ENCODE peak calls at places on chromosomes 13 and 19, in five cellular contexts. E, F, Q, P and G are unnamed samples.

GRCh38 chr13:75803175-75803611 is 167.1 kb downstream of the LMO7 start:
- DNase-seq in F (no peak), E (no peak), P (no peak), Q (no peak), G (no peak)

GRCh38 chr19:39282021-39282420 is 13.8 kb downstream of the IFNL2 start:
- DNase-seq in E (no peak), P (no peak), Q (no peak), F (no peak), G (no peak)

GRCh38 chr13:42487221-42487620 is 86.7 kb upstream of the TNFSF11 start:
- DNase-seq in E (peak; percentile 35), Q (no peak), P (no peak), F (no peak), G (peak; percentile 76)

GRCh38 chr19:2117215-2117960 is 20.7 kb downstream of the IZUMO4 start:
- DNase-seq in F (no peak), Q (no peak), E (no peak), P (no peak), G (no peak)

GRCh38 chr19:55258476-55258827 is 365 bp downstream of the PPP6R1 start:
- DNase-seq in F (no peak), Q (peak; percentile 52), E (peak; percentile 14), P (peak; percentile 65), G (no peak)

GRCh38 chr13:106083620-106084350 is 451.7 kb downstream of the EFNB2 start:
- DNase-seq in Q (peak; percentile 58), P (peak; percentile 49), E (peak; percentile 31), F (peak; percentile 71), G (peak; percentile 72)

GRCh38 chr19:8494158-8494557 is 8.3 kb downstream of the PRAM1 start:
- DNase-seq in P (no peak), F (no peak), E (no peak), Q (no peak), G (no peak)

GRCh38 chr19:29596080-29596479 is 10.0 kb upstream of the POP4 start:
- DNase-seq in P (no peak), Q (no peak), F (no peak), E (no peak), G (peak; percentile 6)

GRCh38 chr19:15371119-15371518 is 8.5 kb downstream of the AKAP8 start:
- DNase-seq in F (no peak), E (no peak), Q (no peak), P (no peak), G (no peak)

GRCh38 chr13:75073791-75074190 is 408.2 kb downstream of the TBC1D4 start:
- DNase-seq in P (no peak), F (no peak), E (no peak), Q (no peak), G (no peak)

GRCh38 chr19:45079063-45079910 is at the start of gene GEMIN7:
- DNase-seq in P (peak; percentile 89), F (peak; percentile 69), E (peak; percentile 51), Q (peak; percentile 92), G (peak; percentile 68)

GRCh38 chr13:29922896-29923295 is 72.5 kb upstream of the UBL3 start:
- DNase-seq in Q (peak; percentile 84), P (no peak), E (peak; percentile 81), F (peak; percentile 60), G (peak; percentile 72)

GRCh38 chr19:7783991-7784421 is 21.0 kb downstream of the CLEC4M start:
- DNase-seq in Q (peak; percentile 67), P (peak; percentile 58), E (no peak), F (peak; percentile 95), G (peak; percentile 97)

GRCh38 chr19:55418185-55418584 is 10.6 kb upstream of the UBE2S start:
- DNase-seq in Q (peak; percentile 95), F (peak; percentile 69), P (peak; percentile 84), E (peak; percentile 78), G (peak; percentile 93)

GRCh38 chr13:80988752-80989151 is 647.8 kb upstream of the SPRY2 start:
- DNase-seq in E (no peak), F (no peak), P (no peak), Q (no peak), G (no peak)

GRCh38 chr19:19209372-19209771 is 2.4 kb upstream of the NCAN start:
- DNase-seq in F (no peak), E (no peak), P (no peak), Q (no peak), G (no peak)

GRCh38 chr13:31880849-31881494 is 141.6 kb downstream of the RXFP2 start:
- DNase-seq in Q (peak; percentile 47), P (no peak), E (no peak), F (no peak), G (no peak)

GRCh38 chr13:40366119-40366518 is 300.3 kb downstream of the FOXO1 start:
- DNase-seq in P (no peak), F (no peak), Q (no peak), E (no peak), G (no peak)

GRCh38 chr13:40776681-40777165 is 5.7 kb upstream of the MRPS31 start:
- DNase-seq in E (peak; percentile 66), P (no peak), Q (peak; percentile 23), F (peak; percentile 26), G (peak; percentile 54)

GRCh38 chr19:7413629-7414028 is 64.9 kb downstream of the ARHGEF18 start:
- DNase-seq in Q (no peak), P (no peak), E (no peak), F (no peak), G (no peak)

GRCh38 chr13:51287758-51288157 is 51.7 kb upstream of the SERPINE3 start:
- DNase-seq in Q (no peak), E (no peak), F (no peak), P (no peak), G (no peak)

GRCh38 chr19:10508707-10509106 is 5.6 kb upstream of the KEAP1 start:
- DNase-seq in F (peak; percentile 66), P (no peak), Q (no peak), E (no peak), G (peak; percentile 68)

GRCh38 chr19:2716722-2717637 is 4.2 kb downstream of the DIRAS1 start:
- DNase-seq in Q (no peak), F (no peak), P (no peak), E (no peak), G (no peak)

GRCh38 chr13:21050288-21051197 is 10.8 kb downstream of the LATS2 start:
- DNase-seq in F (no peak), P (no peak), E (no peak), Q (peak; percentile 48), G (no peak)

GRCh38 chr13:114142137-114142550 is 9.7 kb upstream of the RASA3 start:
- DNase-seq in P (no peak), Q (no peak), F (no peak), E (no peak), G (no peak)

DNA sequence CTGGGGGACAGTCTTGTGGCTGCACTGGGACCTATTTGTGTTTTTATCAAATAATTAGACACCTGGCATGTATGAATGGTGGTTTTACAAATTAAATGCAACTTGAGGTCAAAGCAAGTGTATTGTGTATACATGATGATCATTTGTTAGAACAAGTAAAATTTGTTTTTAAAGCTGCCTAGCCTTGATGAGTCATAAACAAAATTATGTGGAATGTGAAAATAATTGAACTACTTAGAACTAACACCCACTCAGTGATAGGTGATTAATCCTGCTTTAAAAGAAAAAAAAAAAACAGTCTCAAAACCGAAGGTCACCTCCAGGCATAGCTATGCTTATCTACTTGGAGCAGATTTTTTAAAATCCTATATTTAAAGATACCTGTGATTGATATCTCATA is 770.3 kb upstream of the SLITRK5 start:
- DNase-seq in P (no peak), E (peak; percentile 49), F (no peak), Q (no peak), G (no peak)
- H3K4me1 ChIP-seq in P (no peaks in the 10 kb centered on the region), E (no peaks in the 10 kb centered on the region), F (no peaks in the 10 kb centered on the region), Q (no peaks in the 10 kb centered on the region), G (no peaks in the 10 kb centered on the region)

GRCh38 chr13:95898256-95898655 is 154.9 kb downstream of the UGGT2 start:
- DNase-seq in F (peak; percentile 11), E (peak; percentile 14), Q (no peak), P (no peak), G (no peak)

GRCh38 chr13:95893861-95894260 is 159.3 kb downstream of the UGGT2 start:
- DNase-seq in P (no peak), E (no peak), F (no peak), Q (no peak), G (no peak)

DNA sequence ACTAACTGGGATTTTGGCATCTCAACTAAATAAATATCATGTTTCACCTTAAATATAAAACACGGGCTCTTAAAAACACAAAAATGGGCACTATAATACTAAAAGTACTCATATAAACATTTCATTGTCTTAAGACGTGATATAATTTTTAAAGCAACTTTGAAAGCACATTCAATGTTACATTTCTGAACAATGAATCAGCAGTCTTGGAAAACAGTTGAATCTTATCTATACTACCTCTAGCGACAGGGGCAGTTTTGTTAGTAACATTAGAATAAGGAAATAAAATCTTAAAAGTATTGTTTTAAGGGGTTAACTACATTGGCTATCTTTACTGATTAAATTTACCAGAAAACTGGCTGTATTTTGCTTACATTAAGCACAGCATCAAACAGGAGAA is 156.9 kb downstream of the UGGT2 start:
- DNase-seq in Q (no peak), E (peak; percentile 48), F (no peak), P (no peak), G (peak; percentile 50)
- H2AFZ ChIP-seq in Q (no peak overlapping the region), E (no peak overlapping the region), F (no peak overlapping the region), P (no peak overlapping the region), G (no peak overlapping the region)

DNA sequence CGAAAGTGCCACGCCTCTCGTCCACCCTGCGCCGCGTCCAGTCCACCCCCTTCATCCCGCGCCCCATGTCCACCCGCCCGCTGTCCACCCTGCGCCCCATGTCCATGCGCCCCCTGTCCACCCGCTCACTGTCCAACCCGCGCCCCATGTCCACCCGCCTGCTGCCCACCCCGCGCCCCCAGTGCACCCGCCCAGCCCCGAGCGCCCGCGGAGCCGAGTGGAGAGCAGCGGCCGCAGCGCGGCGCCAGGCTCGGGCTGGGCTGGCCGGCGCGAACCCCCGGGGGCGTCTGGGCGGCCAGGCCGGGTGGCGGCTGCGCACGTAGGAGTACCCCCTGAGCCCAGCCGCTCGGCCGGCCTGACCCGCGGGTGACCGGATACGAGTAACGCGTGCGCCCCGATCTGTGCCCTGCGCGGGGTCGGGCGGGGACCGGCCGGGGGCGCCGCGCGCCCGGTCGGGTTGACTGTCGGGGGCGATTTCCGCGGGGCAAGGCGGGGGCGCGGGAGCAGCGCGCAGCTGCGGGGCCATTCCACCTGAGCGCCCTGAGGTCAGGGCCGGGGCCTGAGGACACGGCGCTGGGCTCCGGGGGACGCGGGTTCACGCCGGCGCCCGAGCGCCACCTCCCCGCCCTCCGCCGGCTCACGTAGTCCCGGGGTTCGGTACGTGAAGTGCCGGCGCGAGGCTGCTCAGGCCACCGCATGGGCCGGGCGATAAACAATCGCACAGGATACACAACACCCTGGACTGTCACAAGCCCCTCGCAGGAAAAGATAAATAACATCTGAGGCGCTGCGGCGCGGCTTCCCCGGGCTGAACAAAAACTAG is 37.5 kb upstream of the FLT1 start:
- DNase-seq in Q (peak; percentile 55), P (peak; percentile 35), F (no peak), E (no peak), G (no peak)
- TF ChIP-seq EZH2 in Q (no peak), P (peak; percentile 20), F (peak; percentile 66), E (no peak), G (no peak)

DNA sequence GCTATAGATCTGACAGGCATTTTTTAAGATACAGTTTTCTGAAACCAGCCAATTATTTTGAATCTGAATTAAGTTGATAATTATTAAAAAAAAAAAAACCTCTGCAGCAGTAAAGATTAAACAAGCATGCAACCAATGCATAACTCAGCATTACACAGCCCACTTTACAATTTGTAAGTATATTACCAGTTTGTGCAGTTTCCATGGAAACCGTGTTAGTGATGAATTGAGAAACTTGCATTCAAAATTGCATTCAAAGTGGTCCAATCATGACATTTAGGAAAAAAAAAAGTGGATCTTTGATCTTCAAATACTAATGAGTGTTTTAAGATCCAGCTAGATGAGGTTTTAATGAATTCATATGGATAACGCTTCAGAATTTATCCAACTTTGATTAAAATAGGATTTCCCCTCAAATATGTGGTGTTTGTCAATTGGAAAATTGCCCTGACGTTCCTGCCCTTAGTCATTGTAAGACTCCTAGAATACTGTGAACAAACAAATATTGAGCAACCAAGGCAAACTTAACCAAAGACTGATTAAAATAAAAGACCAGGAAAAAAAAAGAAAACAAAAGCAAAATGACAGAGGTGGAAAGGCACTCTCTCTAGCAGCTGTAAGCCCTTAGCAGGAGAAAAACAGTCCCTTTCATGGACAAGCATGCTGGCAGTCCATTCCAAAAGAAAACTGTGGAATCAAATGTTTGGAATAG is 314.9 kb upstream of the MAB21L1 start:
- DNase-seq in P (no peak), F (no peak), Q (peak; percentile 90), E (peak; percentile 31), G (peak; percentile 60)
- H3K4me1 ChIP-seq in P (no peaks in the 10 kb centered on the region), F (no peaks in the 10 kb centered on the region), Q (peaks cover 30% of the 10 kb centered on the region), E (no peaks in the 10 kb centered on the region), G (peaks cover 14% of the 10 kb centered on the region)